ENCODE peak calls at places on chromosomes 16 and 17, in nine cellular contexts. P is A549; Q is cardiac fibroblast; T is ascending aorta; G is stimulated activated CD4-positive, alpha-beta T cell treated with anti-CD3 and anti-CD28 coated beads, Interleukin-2, amount 100 ng/mL, for 48 hours; M is RWPE1; Y is hepatic stellate cell; W is activated T-helper 1 cell treated with anti-CD3 and anti-CD28 coated beads, Interleukin-2, amount 50 U/mL, for 16 hours; B is NCI-H2029. F is an unnamed sample.
A peak's percentile ranks its signal among the peaks of the same experiment; 100 is the strongest.

GRCh38 chr16:56964243-56965148 is 2.7 kb downstream of the CETP start:
- DNase-seq in P (peak; percentile 85), Q (peak; percentile 96), T (peak; percentile 32), G (peak; percentile 99), M (no peak), Y (peak; percentile 76), W (peak; percentile 98), B (peak; percentile 10), F (peak; percentile 94)

GRCh38 chr17:58679263-58680037 is 12.4 kb downstream of the TEX14 start:
- DNase-seq in P (peak; percentile 86), Q (peak; percentile 95), T (no peak), G (no peak), M (peak; percentile 70), Y (no peak), W (no peak), B (no peak), F (peak; percentile 57)

GRCh38 chr17:27882162-27882840 is 10.9 kb downstream of the LYRM9 start:
- DNase-seq in P (no peak), Q (no peak), T (no peak), G (no peak), M (no peak), Y (no peak), W (no peak), B (no peak), F (no peak)

GRCh38 chr17:56815711-56816110 is 18.0 kb downstream of the C17orf67 start:
- DNase-seq in P (no peak), Q (peak; percentile 78), T (no peak), G (no peak), M (no peak), Y (peak; percentile 65), W (no peak), B (no peak), F (peak; percentile 77)

GRCh38 chr16:58494981-58495860 is 4.7 kb upstream of the NDRG4 start:
- DNase-seq in P (peak; percentile 92), Q (peak; percentile 99), T (peak; percentile 30), G (peak; percentile 59), M (peak; percentile 89), Y (peak; percentile 99), W (no peak), B (peak; percentile 74), F (peak; percentile 99)

GRCh38 chr17:45341389-45342158 is 24.8 kb upstream of the MAP3K14 start:
- DNase-seq in P (peak; percentile 94), Q (peak; percentile 84), T (no peak), G (no peak), M (peak; percentile 43), Y (peak; percentile 59), W (no peak), B (no peak), F (peak; percentile 93)

GRCh38 chr16:84044108-84044488 is 1.5 kb upstream of the SLC38A8 start:
- DNase-seq in P (peak; percentile 53), Q (peak; percentile 48), T (no peak), G (no peak), M (no peak), Y (peak; percentile 40), W (no peak), B (no peak), F (peak; percentile 16)

GRCh38 chr16:82609140-82609539 is 17.6 kb upstream of the CDH13 start:
- DNase-seq in P (no peak), Q (no peak), T (no peak), G (no peak), M (no peak), Y (no peak), W (no peak), B (no peak), F (no peak)

GRCh38 chr17:74527756-74528155 is 3.5 kb downstream of the CD300LB start:
- DNase-seq in P (no peak), Q (no peak), T (no peak), G (no peak), M (no peak), Y (no peak), W (no peak), B (no peak), F (no peak)

GRCh38 chr16:28597692-28598261 is 927 bp upstream of the SULT1A2 start:
- DNase-seq in P (peak; percentile 16), Q (no peak), T (no peak), G (no peak), M (no peak), Y (no peak), W (no peak), B (no peak), F (peak; percentile 15)

GRCh38 chr17:49200423-49201083 is 9.8 kb downstream of the GNGT2 start:
- DNase-seq in P (no peak), Q (no peak), T (no peak), G (no peak), M (no peak), Y (no peak), W (no peak), B (no peak), F (no peak)

GRCh38 chr16:51949260-51949659 is 597.7 kb downstream of the TOX3 start:
- DNase-seq in P (no peak), Q (no peak), T (no peak), G (no peak), M (no peak), Y (no peak), W (no peak), B (no peak), F (no peak)

GRCh38 chr16:31273676-31274075 is 13.9 kb downstream of the ITGAM start:
- DNase-seq in P (no peak), Q (no peak), T (no peak), G (no peak), M (peak; percentile 41), Y (no peak), W (no peak), B (no peak), F (no peak)

GRCh38 chr16:1817716-1818115 is 8.9 kb downstream of the HAGH start:
- DNase-seq in P (no peak), Q (no peak), T (no peak), G (no peak), M (no peak), Y (no peak), W (no peak), B (no peak), F (no peak)

GRCh38 chr17:52673791-52674190 is 515.3 kb upstream of the CA10 start:
- DNase-seq in P (no peak), Q (no peak), T (no peak), G (no peak), M (peak; percentile 1), Y (no peak), W (no peak), B (no peak), F (no peak)

GRCh38 chr17:63096426-63096825 is 130.4 kb downstream of the TANC2 start:
- DNase-seq in P (no peak), Q (peak; percentile 50), T (no peak), G (no peak), M (no peak), Y (no peak), W (no peak), B (no peak), F (peak; percentile 74)

GRCh38 chr16:85878875-85879274 is 20.1 kb upstream of the IRF8 start:
- DNase-seq in P (peak; percentile 21), Q (peak; percentile 81), T (no peak), G (no peak), M (peak; percentile 53), Y (peak; percentile 58), W (no peak), B (no peak), F (peak; percentile 76)

GRCh38 chr16:6484121-6484520 is 848.5 kb upstream of the RBFOX1 start:
- DNase-seq in P (no peak), Q (no peak), T (no peak), G (no peak), M (no peak), Y (no peak), W (no peak), B (no peak), F (no peak)

GRCh38 chr16:73054732-73055481 is 7.0 kb upstream of the ZFHX3 start:
- DNase-seq in P (peak; percentile 45), Q (peak; percentile 63), T (no peak), G (no peak), M (no peak), Y (no peak), W (no peak), B (peak; percentile 70), F (peak; percentile 50)

GRCh38 chr16:48136547-48137360 is 19.0 kb downstream of the ABCC12 start:
- DNase-seq in P (no peak), Q (no peak), T (no peak), G (no peak), M (no peak), Y (no peak), W (no peak), B (no peak), F (no peak)

GRCh38 chr16:49158029-49158642 is 123.5 kb downstream of the CBLN1 start:
- DNase-seq in P (peak; percentile 21), Q (peak; percentile 25), T (no peak), G (peak; percentile 1), M (peak; percentile 57), Y (no peak), W (no peak), B (no peak), F (no peak)

GRCh38 chr16:73000020-73000906 is 47.7 kb downstream of the ZFHX3 start:
- DNase-seq in P (no peak), Q (peak; percentile 41), T (no peak), G (no peak), M (no peak), Y (no peak), W (no peak), B (no peak), F (no peak)

GRCh38 chr17:17819561-17819995 is 17.2 kb downstream of the SREBF1 start:
- DNase-seq in P (peak; percentile 89), Q (peak; percentile 96), T (peak; percentile 55), G (peak; percentile 68), M (peak; percentile 81), Y (peak; percentile 93), W (no peak), B (no peak), F (peak; percentile 91)

GRCh38 chr17:18006495-18007239 is 32.3 kb downstream of the ATPAF2 start:
- DNase-seq in P (no peak), Q (no peak), T (no peak), G (no peak), M (no peak), Y (no peak), W (no peak), B (no peak), F (no peak)

GRCh38 chr17:66654341-66654740 is 180.6 kb upstream of the CACNG5 start:
- DNase-seq in P (no peak), Q (peak; percentile 68), T (no peak), G (no peak), M (no peak), Y (no peak), W (no peak), B (no peak), F (no peak)

GRCh38 chr17:62897706-62898105 is 68.3 kb upstream of the TANC2 start:
- DNase-seq in P (no peak), Q (peak; percentile 23), T (no peak), G (no peak), M (no peak), Y (no peak), W (no peak), B (no peak), F (no peak)

GRCh38 chr17:35088647-35088910 is 25.1 kb upstream of the RFFL start:
- DNase-seq in P (peak; percentile 64), Q (no peak), T (no peak), G (no peak), M (no peak), Y (no peak), W (no peak), B (no peak), F (no peak)

GRCh38 chr17:32266389-32267269 is 997 bp downstream of the RHBDL3 start:
- DNase-seq in P (no peak), Q (no peak), T (no peak), G (peak; percentile 6), M (no peak), Y (no peak), W (no peak), B (no peak), F (no peak)

GRCh38 chr17:79840204-79840988 is 1.2 kb upstream of the CBX4 start:
- DNase-seq in P (peak; percentile 54), Q (peak; percentile 58), T (no peak), G (no peak), M (no peak), Y (no peak), W (no peak), B (no peak), F (no peak)

GRCh38 chr16:76577003-76577402 is 299.8 kb downstream of the CNTNAP4 start:
- DNase-seq in P (no peak), Q (no peak), T (no peak), G (no peak), M (no peak), Y (no peak), W (no peak), B (no peak), F (no peak)

GRCh38 chr17:51650202-51650601 is 389.9 kb downstream of the UTP18 start:
- DNase-seq in P (no peak), Q (no peak), T (no peak), G (no peak), M (no peak), Y (no peak), W (no peak), B (no peak), F (no peak)

F was measured in HFFc6.